ENCODE peak calls at places on chromosomes 16 and 17, in nine cellular contexts. One of them, this sample, is unnamed.

GRCh38 chr16:14586637-14587036 is 43.4 kb downstream of the PARN start:
- DNase-seq in substantia nigra: no peak
- DNase-seq in A549: no peak
- DNase-seq in glutamatergic neuron: no peak
- DNase-seq in GM13977: no peak
- DNase-seq in GM23338: no peak
- DNase-seq in stimulated activated CD4-positive, alpha-beta T cell treated with anti-CD3 and anti-CD28 coated beads, Interleukin-2, amount 100 ng/mL, for 24 hours: no peak
- DNase-seq in heart right ventricle: no peak
- DNase-seq in germinal center: no peak
- DNase-seq in this sample: no peak

GRCh38 chr16:46790599-46791270 is 40.2 kb downstream of the C16orf87 start:
- DNase-seq in GM13977: no peak
- DNase-seq in stimulated activated CD4-positive, alpha-beta T cell treated with anti-CD3 and anti-CD28 coated beads, Interleukin-2, amount 100 ng/mL, for 24 hours: no peak
- DNase-seq in substantia nigra: no peak
- DNase-seq in glutamatergic neuron: no peak
- DNase-seq in A549: no peak
- DNase-seq in heart right ventricle: no peak
- DNase-seq in germinal center: no peak
- DNase-seq in GM23338: no peak
- DNase-seq in this sample: no peak

GRCh38 chr17:27315322-27315721 is 21.4 kb downstream of the WSB1 start:
- DNase-seq in GM23338: no peak
- DNase-seq in substantia nigra: peak
- DNase-seq in glutamatergic neuron: no peak
- DNase-seq in stimulated activated CD4-positive, alpha-beta T cell treated with anti-CD3 and anti-CD28 coated beads, Interleukin-2, amount 100 ng/mL, for 24 hours: no peak
- DNase-seq in GM13977: no peak
- DNase-seq in A549: no peak
- DNase-seq in heart right ventricle: peak
- DNase-seq in germinal center: no peak
- DNase-seq in this sample: no peak

GRCh38 chr16:16144416-16144815 is 78.9 kb downstream of the ABCC6 start:
- DNase-seq in GM23338: no peak
- DNase-seq in A549: no peak
- DNase-seq in glutamatergic neuron: no peak
- DNase-seq in GM13977: no peak
- DNase-seq in stimulated activated CD4-positive, alpha-beta T cell treated with anti-CD3 and anti-CD28 coated beads, Interleukin-2, amount 100 ng/mL, for 24 hours: no peak
- DNase-seq in substantia nigra: no peak
- DNase-seq in germinal center: no peak
- DNase-seq in heart right ventricle: no peak
- DNase-seq in this sample: no peak

GRCh38 chr16:867421-868385 is 67.2 kb upstream of the GNG13 start:
- DNase-seq in GM13977: no peak
- DNase-seq in stimulated activated CD4-positive, alpha-beta T cell treated with anti-CD3 and anti-CD28 coated beads, Interleukin-2, amount 100 ng/mL, for 24 hours: no peak
- DNase-seq in substantia nigra: no peak
- DNase-seq in A549: no peak
- DNase-seq in heart right ventricle: no peak
- DNase-seq in germinal center: no peak
- DNase-seq in GM23338: no peak
- DNase-seq in glutamatergic neuron: no peak
- DNase-seq in this sample: no peak

GRCh38 chr16:69039333-69039941 is 66.0 kb upstream of the HAS3 start:
- DNase-seq in heart right ventricle: no peak
- DNase-seq in GM13977: no peak
- DNase-seq in substantia nigra: no peak
- DNase-seq in A549: no peak
- DNase-seq in GM23338: no peak
- DNase-seq in stimulated activated CD4-positive, alpha-beta T cell treated with anti-CD3 and anti-CD28 coated beads, Interleukin-2, amount 100 ng/mL, for 24 hours: no peak
- DNase-seq in glutamatergic neuron: no peak
- DNase-seq in germinal center: no peak
- DNase-seq in this sample: no peak

GRCh38 chr16:9090101-9090959 is 1.1 kb upstream of the HAPSTR1 start:
- DNase-seq in glutamatergic neuron: peak
- DNase-seq in stimulated activated CD4-positive, alpha-beta T cell treated with anti-CD3 and anti-CD28 coated beads, Interleukin-2, amount 100 ng/mL, for 24 hours: peak
- DNase-seq in heart right ventricle: peak
- DNase-seq in substantia nigra: peak
- DNase-seq in A549: no peak
- DNase-seq in GM23338: peak
- DNase-seq in germinal center: peak
- DNase-seq in GM13977: peak
- DNase-seq in this sample: peak

GRCh38 chr17:17492085-17492484 is 4.1 kb downstream of the RASD1 start:
- DNase-seq in A549: no peak
- DNase-seq in germinal center: no peak
- DNase-seq in substantia nigra: no peak
- DNase-seq in GM13977: no peak
- DNase-seq in heart right ventricle: no peak
- DNase-seq in stimulated activated CD4-positive, alpha-beta T cell treated with anti-CD3 and anti-CD28 coated beads, Interleukin-2, amount 100 ng/mL, for 24 hours: no peak
- DNase-seq in GM23338: no peak
- DNase-seq in glutamatergic neuron: peak
- DNase-seq in this sample: no peak

GRCh38 chr16:22278841-22279240 is 18.4 kb upstream of the POLR3E start:
- DNase-seq in germinal center: no peak
- DNase-seq in stimulated activated CD4-positive, alpha-beta T cell treated with anti-CD3 and anti-CD28 coated beads, Interleukin-2, amount 100 ng/mL, for 24 hours: no peak
- DNase-seq in A549: no peak
- DNase-seq in substantia nigra: no peak
- DNase-seq in glutamatergic neuron: peak
- DNase-seq in GM13977: no peak
- DNase-seq in heart right ventricle: no peak
- DNase-seq in GM23338: peak
- DNase-seq in this sample: no peak

GRCh38 chr17:77807051-77807745 is 151.3 kb upstream of the TNRC6C start:
- DNase-seq in germinal center: no peak
- DNase-seq in GM23338: no peak
- DNase-seq in substantia nigra: no peak
- DNase-seq in GM13977: no peak
- DNase-seq in glutamatergic neuron: peak
- DNase-seq in A549: no peak
- DNase-seq in stimulated activated CD4-positive, alpha-beta T cell treated with anti-CD3 and anti-CD28 coated beads, Interleukin-2, amount 100 ng/mL, for 24 hours: no peak
- DNase-seq in heart right ventricle: no peak
- DNase-seq in this sample: no peak

GRCh38 chr16:1637526-1637925 is 25.4 kb downstream of the CRAMP1 start:
- DNase-seq in glutamatergic neuron: no peak
- DNase-seq in A549: no peak
- DNase-seq in stimulated activated CD4-positive, alpha-beta T cell treated with anti-CD3 and anti-CD28 coated beads, Interleukin-2, amount 100 ng/mL, for 24 hours: no peak
- DNase-seq in GM23338: no peak
- DNase-seq in heart right ventricle: no peak
- DNase-seq in substantia nigra: no peak
- DNase-seq in GM13977: no peak
- DNase-seq in germinal center: no peak
- DNase-seq in this sample: no peak

GRCh38 chr16:74019608-74020007 is 277.0 kb upstream of the PSMD7 start:
- DNase-seq in GM23338: peak
- DNase-seq in substantia nigra: no peak
- DNase-seq in glutamatergic neuron: no peak
- DNase-seq in heart right ventricle: no peak
- DNase-seq in GM13977: no peak
- DNase-seq in stimulated activated CD4-positive, alpha-beta T cell treated with anti-CD3 and anti-CD28 coated beads, Interleukin-2, amount 100 ng/mL, for 24 hours: no peak
- DNase-seq in A549: no peak
- DNase-seq in germinal center: no peak
- DNase-seq in this sample: no peak

GRCh38 chr17:61926831-61927210 is 961 bp downstream of the INTS2 start:
- DNase-seq in glutamatergic neuron: no peak
- DNase-seq in substantia nigra: no peak
- DNase-seq in GM13977: no peak
- DNase-seq in heart right ventricle: no peak
- DNase-seq in GM23338: no peak
- DNase-seq in germinal center: peak
- DNase-seq in A549: no peak
- DNase-seq in stimulated activated CD4-positive, alpha-beta T cell treated with anti-CD3 and anti-CD28 coated beads, Interleukin-2, amount 100 ng/mL, for 24 hours: no peak
- DNase-seq in this sample: no peak

GRCh38 chr16:2339521-2340484 is 725 bp downstream of the ABCA3 start:
- DNase-seq in A549: peak
- DNase-seq in substantia nigra: peak
- DNase-seq in stimulated activated CD4-positive, alpha-beta T cell treated with anti-CD3 and anti-CD28 coated beads, Interleukin-2, amount 100 ng/mL, for 24 hours: peak
- DNase-seq in glutamatergic neuron: peak
- DNase-seq in germinal center: peak
- DNase-seq in GM23338: peak
- DNase-seq in GM13977: peak
- DNase-seq in heart right ventricle: peak
- DNase-seq in this sample: peak

GRCh38 chr16:55248494-55248893 is 75.5 kb upstream of the IRX6 start:
- DNase-seq in heart right ventricle: no peak
- DNase-seq in GM13977: no peak
- DNase-seq in germinal center: no peak
- DNase-seq in GM23338: no peak
- DNase-seq in stimulated activated CD4-positive, alpha-beta T cell treated with anti-CD3 and anti-CD28 coated beads, Interleukin-2, amount 100 ng/mL, for 24 hours: no peak
- DNase-seq in A549: no peak
- DNase-seq in glutamatergic neuron: no peak
- DNase-seq in substantia nigra: no peak
- DNase-seq in this sample: no peak

GRCh38 chr17:48351916-48352332 is 78.1 kb downstream of the SKAP1 start:
- DNase-seq in GM13977: peak
- DNase-seq in GM23338: peak
- DNase-seq in germinal center: peak
- DNase-seq in glutamatergic neuron: no peak
- DNase-seq in A549: peak
- DNase-seq in substantia nigra: no peak
- DNase-seq in heart right ventricle: no peak
- DNase-seq in stimulated activated CD4-positive, alpha-beta T cell treated with anti-CD3 and anti-CD28 coated beads, Interleukin-2, amount 100 ng/mL, for 24 hours: no peak
- DNase-seq in this sample: no peak

This sample was measured in GM06990.